ENCODE peak calls at places on chromosomes 16 and 17, in nine cellular contexts. R is GM23338; O is naive thymus-derived CD4-positive, alpha-beta T cell; Z is transverse colon; A is RWPE2; I is cardiac muscle cell; N is sigmoid colon; F is CD4-positive, CD25-positive, alpha-beta regulatory T cell; T is fibroblast of lung. H is an unnamed sample.

GRCh38 chr16:5885521-5885920 is 787.9 kb upstream of the EEF2KMT start:
- DNase-seq in R (no peak), F (no peak), N (no peak), I (no peak), A (no peak), O (no peak), T (no peak), Z (no peak), H (no peak)

GRCh38 chr16:23716484-23716883 is 3.5 kb upstream of the ERN2 start:
- DNase-seq in T (no peak), I (no peak), R (no peak), F (no peak), A (no peak), O (no peak), Z (no peak), N (no peak), H (no peak)

GRCh38 chr17:59778996-59779395 is 71.5 kb downstream of the VMP1 start:
- DNase-seq in A (no peak), R (no peak), N (no peak), Z (no peak), T (no peak), F (no peak), O (no peak), I (no peak), H (no peak)

GRCh38 chr17:1095093-1095852 is 84.5 kb downstream of the ABR start:
- DNase-seq in R (no peak), T (no peak), A (no peak), O (no peak), N (no peak), Z (no peak), F (no peak), I (no peak), H (peak; percentile 90)

GRCh38 chr16:65406933-65407332 is 285.1 kb upstream of the CDH11 start:
- DNase-seq in I (peak; percentile 57), F (no peak), A (no peak), R (no peak), T (no peak), O (no peak), N (no peak), Z (no peak), H (no peak)

GRCh38 chr16:49564577-49565224 is 191.1 kb downstream of the C16orf78 start:
- DNase-seq in T (no peak), A (no peak), R (peak; percentile 56), Z (no peak), I (peak; percentile 17), F (no peak), N (no peak), O (no peak), H (no peak)

GRCh38 chr16:75282811-75283281 is 31.4 kb upstream of the BCAR1 start:
- DNase-seq in Z (no peak), T (no peak), F (no peak), R (peak; percentile 49), N (no peak), I (no peak), A (no peak), O (no peak), H (no peak)

GRCh38 chr16:67528222-67528869 is at the start of gene RIPOR1:
- DNase-seq in O (no peak), T (no peak), I (peak; percentile 33), Z (peak; percentile 62), N (peak; percentile 83), A (no peak), R (peak; percentile 66), F (no peak), H (peak; percentile 85)

GRCh38 chr16:87350681-87351319 is 32.8 kb downstream of the FBXO31 start:
- DNase-seq in R (no peak), T (peak; percentile 45), A (no peak), I (peak; percentile 19), Z (no peak), N (no peak), O (no peak), F (no peak), H (no peak)

GRCh38 chr17:79622776-79623175 is 11.9 kb upstream of the RBFOX3 start:
- DNase-seq in O (no peak), I (no peak), F (no peak), T (no peak), Z (no peak), A (peak; percentile 22), R (no peak), N (peak; percentile 37), H (peak; percentile 38)

GRCh38 chr16:84735846-84736586 is 36.2 kb downstream of the USP10 start:
- DNase-seq in N (no peak), O (peak; percentile 55), F (peak; percentile 58), I (peak; percentile 54), T (no peak), A (no peak), R (no peak), Z (peak; percentile 79), H (no peak)

GRCh38 chr17:14312522-14312921 is 11.6 kb downstream of the HS3ST3B1 start:
- DNase-seq in O (no peak), Z (no peak), T (no peak), R (no peak), I (no peak), N (no peak), A (no peak), F (no peak), H (no peak)

GRCh38 chr17:9256361-9256943 is 235.1 kb downstream of the NTN1 start:
- DNase-seq in F (no peak), A (no peak), O (no peak), N (no peak), T (no peak), Z (no peak), R (no peak), I (no peak), H (no peak)

GRCh38 chr17:81432873-81433451 is 37.7 kb downstream of the BAHCC1 start:
- DNase-seq in N (no peak), Z (no peak), T (no peak), O (no peak), A (no peak), F (no peak), R (no peak), I (peak; percentile 27), H (peak; percentile 79)

GRCh38 chr17:35001549-35001948 is 21.2 kb downstream of the LIG3 start:
- DNase-seq in O (no peak), N (no peak), T (no peak), I (no peak), R (no peak), F (no peak), A (no peak), Z (no peak), H (no peak)

GRCh38 chr16:69105501-69106361 is at the start of gene HAS3:
- DNase-seq in I (peak; percentile 70), T (peak; percentile 53), Z (peak; percentile 75), A (no peak), F (peak; percentile 60), O (no peak), R (peak; percentile 93), N (no peak), H (peak; percentile 90)

GRCh38 chr17:74977802-74978201 is 5.2 kb upstream of the HID1 start:
- DNase-seq in N (no peak), F (no peak), T (no peak), I (no peak), A (no peak), O (no peak), R (no peak), Z (no peak), H (no peak)

DNA sequence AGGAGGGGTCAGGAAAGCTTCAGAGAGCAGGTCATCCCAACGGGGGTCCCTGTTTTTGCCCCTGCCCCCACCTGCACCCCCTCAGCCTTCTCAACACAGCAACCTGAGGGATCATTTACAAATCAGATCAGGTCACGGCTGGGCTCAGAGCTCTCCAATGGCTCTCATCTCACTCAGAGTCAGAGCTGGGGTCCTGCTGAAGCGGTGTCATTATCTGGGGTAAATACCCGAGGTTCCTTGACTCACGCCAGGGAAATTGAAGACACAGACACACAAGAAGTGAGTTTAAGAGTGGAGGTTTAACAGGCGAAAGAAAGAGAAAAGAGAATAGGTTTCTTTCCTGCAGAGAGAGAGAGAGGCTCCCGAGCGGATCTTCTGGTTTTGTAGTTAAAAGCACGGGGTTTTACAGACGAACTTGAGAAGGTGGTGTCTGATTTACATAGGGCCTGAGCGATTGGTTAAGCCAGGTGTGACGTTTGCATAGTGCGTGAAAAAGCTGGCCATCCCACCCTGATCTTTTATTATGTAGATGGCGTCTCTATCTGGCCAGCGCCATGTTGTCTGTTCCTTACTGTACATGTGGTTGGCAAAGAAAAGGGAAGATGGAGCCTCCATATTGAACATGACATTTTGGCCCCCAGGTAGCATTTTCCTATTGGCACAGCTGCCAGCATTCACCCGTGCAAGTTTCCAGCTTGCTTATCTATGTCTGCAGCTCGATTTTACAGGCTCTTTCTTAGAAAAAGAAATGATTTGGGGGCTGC is 51.4 kb downstream of the WSB1 start:
- DNase-seq in A (no peak), O (no peak), Z (no peak), F (peak; percentile 24), I (peak; percentile 80), T (peak; percentile 56), N (no peak), R (peak; percentile 98), H (no peak)
- H3K4me3 ChIP-seq in A (no peak overlapping the region), O (no peak overlapping the region), Z (no peak overlapping the region), F (no peak overlapping the region), I (peak overlapping the region; percentile 22), T (no peak overlapping the region), N (peak overlapping the region; percentile 5), R (peak overlapping the region; percentile 48), H (no peak overlapping the region)

GRCh38 chr16:56625943-56626654 is 518 bp downstream of the MT1E start:
- DNase-seq in F (no peak), T (peak; percentile 94), Z (peak; percentile 56), O (no peak), I (peak; percentile 88), A (no peak), N (peak; percentile 91), R (no peak), H (no peak)
- H3K27ac ChIP-seq in F (no peak overlapping the region), T (peak overlapping the region; percentile 85), Z (peak overlapping the region; percentile 85), O (no peak overlapping the region), I (no peak overlapping the region), A (peak overlapping the region; percentile 87), N (peak overlapping the region; percentile 90), R (no peak overlapping the region), H (peak overlapping the region; percentile 93)

DNA sequence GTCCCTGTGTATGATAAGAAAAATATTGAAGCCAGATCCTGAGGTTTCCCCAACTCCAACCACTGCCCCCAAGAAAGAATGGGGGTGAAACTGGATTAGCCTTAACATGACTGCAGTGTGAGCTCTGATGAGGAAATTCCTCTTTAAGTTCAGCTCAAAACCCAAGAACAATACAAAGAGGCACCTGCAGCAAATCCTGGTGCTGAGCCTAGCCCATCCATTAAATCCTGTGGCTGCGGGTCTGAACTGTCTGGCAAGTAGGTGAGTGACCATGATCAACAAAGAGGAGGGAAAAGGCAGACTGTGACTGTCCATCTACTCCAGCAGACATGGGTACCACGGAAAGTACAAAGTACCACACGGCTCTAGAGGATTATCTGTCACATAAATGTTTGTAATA is 64.2 kb downstream of the CREBBP start:
- DNase-seq in I (no peak), R (peak; percentile 42), O (no peak), A (no peak), F (no peak), T (no peak), Z (no peak), N (no peak), H (no peak)
- H3K4me1 ChIP-seq in I (peaks cover 21% of the 10 kb centered on the region), R (peaks cover 10% of the 10 kb centered on the region), O (peaks cover 46% of the 10 kb centered on the region), A (peaks cover 13% of the 10 kb centered on the region), F (peaks cover 48% of the 10 kb centered on the region), T (peaks cover 16% of the 10 kb centered on the region), Z (peaks cover 51% of the 10 kb centered on the region), N (peaks cover 63% of the 10 kb centered on the region), H (peaks cover 39% of the 10 kb centered on the region)

DNA sequence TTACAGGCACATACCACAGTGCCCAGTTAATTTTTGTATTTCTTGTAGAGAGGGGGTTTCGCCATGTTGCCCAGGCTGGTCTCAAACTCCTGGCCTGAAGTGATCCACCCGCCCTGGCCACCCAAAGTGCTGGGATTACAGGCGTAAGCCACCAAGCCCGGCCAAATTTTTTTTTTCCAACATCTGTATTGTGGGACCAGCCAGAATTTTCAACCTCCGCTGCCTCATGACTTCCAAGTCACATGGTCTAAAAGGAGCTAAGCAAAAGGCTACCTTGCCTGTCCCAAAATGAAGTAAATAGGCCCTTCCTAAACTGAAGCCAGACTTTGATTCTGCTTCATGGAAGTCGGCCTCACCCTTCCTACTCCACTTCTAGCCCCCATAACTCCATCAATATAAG is 4.2 kb upstream of the SPAG7 start:
- DNase-seq in N (peak; percentile 74), A (no peak), O (no peak), Z (no peak), T (no peak), R (no peak), I (no peak), F (no peak), H (no peak)
- H3K4me3 ChIP-seq in N (no peak overlapping the region), A (no peak overlapping the region), O (no peak overlapping the region), Z (no peak overlapping the region), T (no peak overlapping the region), R (no peak overlapping the region), I (no peak overlapping the region), F (no peak overlapping the region), H (no peak overlapping the region)

H was measured in upper lobe of right lung.